ENCODE peak calls at places on chromosomes 3 and 15, in eight cellular contexts. One of them, this sample, is unnamed.

GRCh38 chr3:9782777-9783176 is 9.5 kb downstream of the TADA3 start:
- DNase-seq in stimulated activated CD8-positive, alpha-beta memory T cell treated with anti-CD3 and anti-CD28 coated beads, Interleukin-15, amount 100 ng/mL, for 4 hours: no peak
- DNase-seq in AG04450: no peak
- DNase-seq in B cell: no peak
- DNase-seq in stimulated activated naive CD8-positive, alpha-beta T cell treated with anti-CD3 and anti-CD28 coated beads, Interleukin-15, amount 100 ng/mL, for 72 hours: no peak
- DNase-seq in neuronal stem cell: no peak
- DNase-seq in astrocyte of the spinal cord: no peak
- DNase-seq in iris pigment epithelial cell: no peak
- DNase-seq in this sample: no peak

GRCh38 chr3:55622116-55622515 is 135.0 kb upstream of the WNT5A start:
- DNase-seq in stimulated activated CD8-positive, alpha-beta memory T cell treated with anti-CD3 and anti-CD28 coated beads, Interleukin-15, amount 100 ng/mL, for 4 hours: no peak
- DNase-seq in AG04450: no peak
- DNase-seq in B cell: no peak
- DNase-seq in stimulated activated naive CD8-positive, alpha-beta T cell treated with anti-CD3 and anti-CD28 coated beads, Interleukin-15, amount 100 ng/mL, for 72 hours: no peak
- DNase-seq in neuronal stem cell: no peak
- DNase-seq in astrocyte of the spinal cord: peak; percentile 50
- DNase-seq in iris pigment epithelial cell: peak; percentile 84
- DNase-seq in this sample: no peak

GRCh38 chr3:139756529-139757103 is 78.8 kb upstream of the NMNAT3 start:
- DNase-seq in stimulated activated CD8-positive, alpha-beta memory T cell treated with anti-CD3 and anti-CD28 coated beads, Interleukin-15, amount 100 ng/mL, for 4 hours: no peak
- DNase-seq in AG04450: no peak
- DNase-seq in B cell: no peak
- DNase-seq in stimulated activated naive CD8-positive, alpha-beta T cell treated with anti-CD3 and anti-CD28 coated beads, Interleukin-15, amount 100 ng/mL, for 72 hours: no peak
- DNase-seq in neuronal stem cell: no peak
- DNase-seq in astrocyte of the spinal cord: no peak
- DNase-seq in iris pigment epithelial cell: no peak
- DNase-seq in this sample: no peak

GRCh38 chr3:30625541-30626438 is 19.4 kb downstream of the TGFBR2 start:
- DNase-seq in stimulated activated CD8-positive, alpha-beta memory T cell treated with anti-CD3 and anti-CD28 coated beads, Interleukin-15, amount 100 ng/mL, for 4 hours: no peak
- DNase-seq in AG04450: peak; percentile 81
- DNase-seq in B cell: no peak
- DNase-seq in stimulated activated naive CD8-positive, alpha-beta T cell treated with anti-CD3 and anti-CD28 coated beads, Interleukin-15, amount 100 ng/mL, for 72 hours: no peak
- DNase-seq in neuronal stem cell: no peak
- DNase-seq in astrocyte of the spinal cord: peak; percentile 90
- DNase-seq in iris pigment epithelial cell: peak; percentile 89
- DNase-seq in this sample: no peak

GRCh38 chr15:90839187-90840071 is 29.0 kb upstream of the FURIN start:
- DNase-seq in stimulated activated CD8-positive, alpha-beta memory T cell treated with anti-CD3 and anti-CD28 coated beads, Interleukin-15, amount 100 ng/mL, for 4 hours: no peak
- DNase-seq in AG04450: no peak
- DNase-seq in B cell: no peak
- DNase-seq in stimulated activated naive CD8-positive, alpha-beta T cell treated with anti-CD3 and anti-CD28 coated beads, Interleukin-15, amount 100 ng/mL, for 72 hours: no peak
- DNase-seq in neuronal stem cell: peak; percentile 33
- DNase-seq in astrocyte of the spinal cord: peak; percentile 77
- DNase-seq in iris pigment epithelial cell: peak; percentile 10
- DNase-seq in this sample: no peak

GRCh38 chr3:17355591-17355990 is 386.8 kb downstream of the TBC1D5 start:
- DNase-seq in stimulated activated CD8-positive, alpha-beta memory T cell treated with anti-CD3 and anti-CD28 coated beads, Interleukin-15, amount 100 ng/mL, for 4 hours: no peak
- DNase-seq in AG04450: no peak
- DNase-seq in B cell: no peak
- DNase-seq in stimulated activated naive CD8-positive, alpha-beta T cell treated with anti-CD3 and anti-CD28 coated beads, Interleukin-15, amount 100 ng/mL, for 72 hours: no peak
- DNase-seq in neuronal stem cell: no peak
- DNase-seq in astrocyte of the spinal cord: no peak
- DNase-seq in iris pigment epithelial cell: peak; percentile 21
- DNase-seq in this sample: no peak

GRCh38 chr3:122506450-122506849 is 8.3 kb downstream of the KPNA1 start:
- DNase-seq in stimulated activated CD8-positive, alpha-beta memory T cell treated with anti-CD3 and anti-CD28 coated beads, Interleukin-15, amount 100 ng/mL, for 4 hours: no peak
- DNase-seq in AG04450: no peak
- DNase-seq in B cell: no peak
- DNase-seq in stimulated activated naive CD8-positive, alpha-beta T cell treated with anti-CD3 and anti-CD28 coated beads, Interleukin-15, amount 100 ng/mL, for 72 hours: no peak
- DNase-seq in neuronal stem cell: no peak
- DNase-seq in astrocyte of the spinal cord: no peak
- DNase-seq in iris pigment epithelial cell: no peak
- DNase-seq in this sample: no peak

GRCh38 chr3:184148065-184148464 is 7.1 kb upstream of the DVL3 start:
- DNase-seq in stimulated activated CD8-positive, alpha-beta memory T cell treated with anti-CD3 and anti-CD28 coated beads, Interleukin-15, amount 100 ng/mL, for 4 hours: no peak
- DNase-seq in AG04450: no peak
- DNase-seq in B cell: no peak
- DNase-seq in stimulated activated naive CD8-positive, alpha-beta T cell treated with anti-CD3 and anti-CD28 coated beads, Interleukin-15, amount 100 ng/mL, for 72 hours: no peak
- DNase-seq in neuronal stem cell: no peak
- DNase-seq in astrocyte of the spinal cord: no peak
- DNase-seq in iris pigment epithelial cell: no peak
- DNase-seq in this sample: no peak

GRCh38 chr15:70234256-70234965 is 136.7 kb upstream of the TLE3 start:
- DNase-seq in stimulated activated CD8-positive, alpha-beta memory T cell treated with anti-CD3 and anti-CD28 coated beads, Interleukin-15, amount 100 ng/mL, for 4 hours: no peak
- DNase-seq in AG04450: no peak
- DNase-seq in B cell: no peak
- DNase-seq in stimulated activated naive CD8-positive, alpha-beta T cell treated with anti-CD3 and anti-CD28 coated beads, Interleukin-15, amount 100 ng/mL, for 72 hours: no peak
- DNase-seq in neuronal stem cell: no peak
- DNase-seq in astrocyte of the spinal cord: peak; percentile 35
- DNase-seq in iris pigment epithelial cell: peak; percentile 79
- DNase-seq in this sample: peak; percentile 61

GRCh38 chr3:184562146-184562861 is 719 bp downstream of the EPHB3 start:
- DNase-seq in stimulated activated CD8-positive, alpha-beta memory T cell treated with anti-CD3 and anti-CD28 coated beads, Interleukin-15, amount 100 ng/mL, for 4 hours: no peak
- DNase-seq in AG04450: no peak
- DNase-seq in B cell: no peak
- DNase-seq in stimulated activated naive CD8-positive, alpha-beta T cell treated with anti-CD3 and anti-CD28 coated beads, Interleukin-15, amount 100 ng/mL, for 72 hours: peak; percentile 37
- DNase-seq in neuronal stem cell: no peak
- DNase-seq in astrocyte of the spinal cord: no peak
- DNase-seq in iris pigment epithelial cell: no peak
- DNase-seq in this sample: no peak

GRCh38 chr15:62612771-62613170 is 429.8 kb upstream of the TPM1 start:
- DNase-seq in stimulated activated CD8-positive, alpha-beta memory T cell treated with anti-CD3 and anti-CD28 coated beads, Interleukin-15, amount 100 ng/mL, for 4 hours: no peak
- DNase-seq in AG04450: no peak
- DNase-seq in B cell: no peak
- DNase-seq in stimulated activated naive CD8-positive, alpha-beta T cell treated with anti-CD3 and anti-CD28 coated beads, Interleukin-15, amount 100 ng/mL, for 72 hours: no peak
- DNase-seq in neuronal stem cell: no peak
- DNase-seq in astrocyte of the spinal cord: no peak
- DNase-seq in iris pigment epithelial cell: peak; percentile 39
- DNase-seq in this sample: no peak

GRCh38 chr15:81106560-81106959 is 27.5 kb upstream of the CFAP161 start:
- DNase-seq in stimulated activated CD8-positive, alpha-beta memory T cell treated with anti-CD3 and anti-CD28 coated beads, Interleukin-15, amount 100 ng/mL, for 4 hours: no peak
- DNase-seq in AG04450: peak; percentile 63
- DNase-seq in B cell: peak; percentile 55
- DNase-seq in stimulated activated naive CD8-positive, alpha-beta T cell treated with anti-CD3 and anti-CD28 coated beads, Interleukin-15, amount 100 ng/mL, for 72 hours: peak; percentile 33
- DNase-seq in neuronal stem cell: peak; percentile 56
- DNase-seq in astrocyte of the spinal cord: peak; percentile 76
- DNase-seq in iris pigment epithelial cell: peak; percentile 83
- DNase-seq in this sample: peak; percentile 42

GRCh38 chr3:98980915-98981596 is 79.6 kb upstream of the DCBLD2 start:
- DNase-seq in stimulated activated CD8-positive, alpha-beta memory T cell treated with anti-CD3 and anti-CD28 coated beads, Interleukin-15, amount 100 ng/mL, for 4 hours: no peak
- DNase-seq in AG04450: no peak
- DNase-seq in B cell: no peak
- DNase-seq in stimulated activated naive CD8-positive, alpha-beta T cell treated with anti-CD3 and anti-CD28 coated beads, Interleukin-15, amount 100 ng/mL, for 72 hours: no peak
- DNase-seq in neuronal stem cell: no peak
- DNase-seq in astrocyte of the spinal cord: peak; percentile 90
- DNase-seq in iris pigment epithelial cell: peak; percentile 83
- DNase-seq in this sample: no peak

GRCh38 chr3:196080517-196080841 is 1.4 kb downstream of the TFRC start:
- DNase-seq in stimulated activated CD8-positive, alpha-beta memory T cell treated with anti-CD3 and anti-CD28 coated beads, Interleukin-15, amount 100 ng/mL, for 4 hours: no peak
- DNase-seq in AG04450: no peak
- DNase-seq in B cell: no peak
- DNase-seq in stimulated activated naive CD8-positive, alpha-beta T cell treated with anti-CD3 and anti-CD28 coated beads, Interleukin-15, amount 100 ng/mL, for 72 hours: no peak
- DNase-seq in neuronal stem cell: no peak
- DNase-seq in astrocyte of the spinal cord: no peak
- DNase-seq in iris pigment epithelial cell: no peak
- DNase-seq in this sample: no peak

GRCh38 chr15:36428102-36428845 is 151.2 kb upstream of the CDIN1 start:
- DNase-seq in stimulated activated CD8-positive, alpha-beta memory T cell treated with anti-CD3 and anti-CD28 coated beads, Interleukin-15, amount 100 ng/mL, for 4 hours: no peak
- DNase-seq in AG04450: peak; percentile 98
- DNase-seq in B cell: no peak
- DNase-seq in stimulated activated naive CD8-positive, alpha-beta T cell treated with anti-CD3 and anti-CD28 coated beads, Interleukin-15, amount 100 ng/mL, for 72 hours: no peak
- DNase-seq in neuronal stem cell: no peak
- DNase-seq in astrocyte of the spinal cord: peak; percentile 99
- DNase-seq in iris pigment epithelial cell: peak; percentile 99
- DNase-seq in this sample: peak; percentile 99